ENCODE peak calls at places on chromosome 12, in eight cellular contexts. Y is M059J, V is activated B cell treated with CpG ODN at 0.5 μM for 24 hours, G is right atrium auricular region, Q is HEK293T, R is A549, H is islet precursor cell, C is PC-3. D is an unnamed sample.

GRCh38 chr12:66066929-66067281 is 63.6 kb downstream of the LLPH start:
- DNase-seq in Y (no peak), V (no peak), G (no peak), Q (no peak), R (no peak), H (no peak), C (no peak), D (no peak)

GRCh38 chr12:120100630-120101029 is 15.9 kb downstream of the RAB35 start:
- DNase-seq in Y (no peak), V (no peak), G (peak), Q (no peak), R (no peak), H (peak), C (no peak), D (peak)

GRCh38 chr12:131089526-131090253 is 136.0 kb downstream of the ADGRD1 start:
- DNase-seq in Y (no peak), V (peak), G (no peak), Q (no peak), R (no peak), H (peak), C (no peak), D (peak)

GRCh38 chr12:124736115-124737039 is 127.3 kb downstream of the SCARB1 start:
- DNase-seq in Y (no peak), V (no peak), G (no peak), Q (no peak), R (no peak), H (no peak), C (no peak), D (no peak)

GRCh38 chr12:110501378-110501721 is 561 bp downstream of the VPS29 start:
- DNase-seq in Y (peak), V (no peak), G (no peak), Q (peak), R (peak), H (no peak), C (peak), D (no peak)

GRCh38 chr12:55906056-55906455 is 21.6 kb downstream of the PYM1 start:
- DNase-seq in Y (no peak), V (no peak), G (no peak), Q (no peak), R (no peak), H (no peak), C (peak), D (no peak)

GRCh38 chr12:6547987-6548386 is 7.9 kb downstream of the IFFO1 start:
- DNase-seq in Y (peak), V (no peak), G (no peak), Q (no peak), R (peak), H (peak), C (peak), D (peak)

GRCh38 chr12:95326450-95326849 is 108.8 kb downstream of the VEZT start:
- DNase-seq in Y (peak), V (no peak), G (no peak), Q (no peak), R (peak), H (no peak), C (peak), D (no peak)

GRCh38 chr12:62934799-62935674 is at the start of gene PPM1H:
- DNase-seq in Y (peak), V (peak), G (peak), Q (peak), R (peak), H (peak), C (peak), D (peak)

GRCh38 chr12:109621864-109622485 is 48.4 kb downstream of the MVK start:
- DNase-seq in Y (no peak), V (no peak), G (no peak), Q (no peak), R (no peak), H (no peak), C (no peak), D (no peak)

GRCh38 chr12:4960030-4960429 is 50.3 kb downstream of the KCNA1 start:
- DNase-seq in Y (peak), V (no peak), G (no peak), Q (no peak), R (no peak), H (no peak), C (no peak), D (no peak)

GRCh38 chr12:123270380-123271181 is 1.1 kb downstream of the CDK2AP1 start:
- DNase-seq in Y (peak), V (peak), G (no peak), Q (peak), R (no peak), H (peak), C (no peak), D (no peak)

GRCh38 chr12:31207799-31208465 is 118.0 kb downstream of the SINHCAF start:
- DNase-seq in Y (no peak), V (no peak), G (no peak), Q (no peak), R (no peak), H (no peak), C (peak), D (no peak)

GRCh38 chr12:62530596-62530995 is 64.0 kb downstream of the MON2 start:
- DNase-seq in Y (peak), V (no peak), G (no peak), Q (no peak), R (no peak), H (no peak), C (peak), D (no peak)

D was measured in coronary artery.